ENCODE peak calls at places on chromosomes 1 and 21, in ten cellular contexts. H is chondrocyte; P is RPMI8226; I is epithelial cell of prostate; E is aorta; D is amniotic stem cell; B is endothelial cell; T is NCI-H774; O is iris pigment epithelial cell; U is CD4-positive, alpha-beta memory T cell. X is an unnamed sample.

GRCh38 chr1:43958351-43959255 is 11.2 kb upstream of the DPH2 start:
- DNase-seq in B (no peak), I (no peak), O (no peak), H (no peak), U (no peak), D (no peak), P (no peak), T (no peak), E (no peak), X (no peak)

GRCh38 chr1:233364695-233365539 is 37.4 kb downstream of the MAP3K21 start:
- DNase-seq in T (peak; percentile 15), P (peak; percentile 26), H (no peak), U (no peak), D (no peak), I (no peak), B (no peak), E (no peak), O (peak; percentile 18), X (peak; percentile 26)

GRCh38 chr1:91036894-91037829 is 15.3 kb upstream of the ZNF644 start:
- DNase-seq in D (no peak), B (no peak), E (no peak), I (no peak), P (no peak), O (peak; percentile 10), H (no peak), U (no peak), T (no peak), X (no peak)

GRCh38 chr21:35204850-35205564 is 155.9 kb upstream of the RUNX1 start:
- DNase-seq in I (no peak), P (peak; percentile 84), B (peak; percentile 7), U (no peak), H (no peak), D (peak; percentile 55), O (peak; percentile 98), T (no peak), E (peak; percentile 91), X (peak; percentile 95)

GRCh38 chr1:199573047-199573446 is 454.5 kb upstream of the NR5A2 start:
- DNase-seq in T (no peak), U (no peak), P (no peak), B (no peak), I (no peak), E (no peak), H (no peak), D (no peak), O (peak; percentile 10), X (no peak)

GRCh38 chr1:33342041-33342723 is 21.3 kb upstream of the A3GALT2 start:
- DNase-seq in I (peak; percentile 68), E (peak; percentile 75), P (no peak), T (peak; percentile 99), O (peak; percentile 99), H (no peak), D (peak; percentile 83), B (no peak), U (no peak), X (peak; percentile 99)

GRCh38 chr21:15841856-15842564 is 112.2 kb downstream of the USP25 start:
- DNase-seq in D (peak; percentile 53), O (peak; percentile 81), I (no peak), H (no peak), T (no peak), E (no peak), P (peak; percentile 10), B (no peak), U (no peak), X (peak; percentile 65)

GRCh38 chr1:95084317-95085176 is 11.8 kb upstream of the ALG14 start:
- DNase-seq in P (peak; percentile 7), H (no peak), D (no peak), B (peak; percentile 27), U (peak; percentile 34), E (no peak), I (peak; percentile 8), O (peak; percentile 29), T (no peak), X (peak; percentile 55)

GRCh38 chr1:57881696-57882095 is 457.8 kb upstream of the DAB1 start:
- DNase-seq in O (no peak), H (no peak), I (no peak), U (no peak), E (no peak), D (no peak), B (no peak), T (no peak), P (no peak), X (no peak)

X was measured in fibroblast of mammary gland.